ENCODE peak calls at places on chromosomes 11 and 22, in seven cellular contexts. One of them, this sample, is unnamed.

GRCh38 chr11:131674051-131674755 is 303.8 kb downstream of the NTM start:
- DNase-seq in fibroblast of the aortic adventitia: peak
- DNase-seq in heart right ventricle: peak
- DNase-seq in nephron progenitor cell: peak
- DNase-seq in AG09309: peak
- DNase-seq in K562: peak
- DNase-seq in cardiac muscle cell: peak
- DNase-seq in this sample: peak

GRCh38 chr11:64052938-64053622 is 17.3 kb downstream of the FLRT1 start:
- DNase-seq in fibroblast of the aortic adventitia: no peak
- DNase-seq in heart right ventricle: no peak
- DNase-seq in nephron progenitor cell: no peak
- DNase-seq in AG09309: no peak
- DNase-seq in K562: no peak
- DNase-seq in cardiac muscle cell: no peak
- DNase-seq in this sample: no peak

GRCh38 chr11:11524436-11525038 is 97.3 kb downstream of the GALNT18 start:
- DNase-seq in fibroblast of the aortic adventitia: peak
- DNase-seq in heart right ventricle: no peak
- DNase-seq in nephron progenitor cell: no peak
- DNase-seq in AG09309: no peak
- DNase-seq in K562: no peak
- DNase-seq in cardiac muscle cell: no peak
- DNase-seq in this sample: no peak

GRCh38 chr11:104624021-104624420 is 274.2 kb downstream of the CASP12 start:
- DNase-seq in fibroblast of the aortic adventitia: no peak
- DNase-seq in heart right ventricle: no peak
- DNase-seq in nephron progenitor cell: no peak
- DNase-seq in AG09309: no peak
- DNase-seq in K562: no peak
- DNase-seq in cardiac muscle cell: no peak
- DNase-seq in this sample: no peak

GRCh38 chr11:114392735-114393667 is 7.3 kb downstream of the C11orf71 start:
- DNase-seq in fibroblast of the aortic adventitia: no peak
- DNase-seq in heart right ventricle: no peak
- DNase-seq in nephron progenitor cell: no peak
- DNase-seq in AG09309: no peak
- DNase-seq in K562: no peak
- DNase-seq in cardiac muscle cell: no peak
- DNase-seq in this sample: no peak

GRCh38 chr22:17803871-17804270 is 29.6 kb upstream of the BID start:
- DNase-seq in fibroblast of the aortic adventitia: no peak
- DNase-seq in heart right ventricle: no peak
- DNase-seq in nephron progenitor cell: no peak
- DNase-seq in AG09309: no peak
- DNase-seq in K562: no peak
- DNase-seq in cardiac muscle cell: no peak
- DNase-seq in this sample: no peak

GRCh38 chr11:33859306-33859705 is 32.6 kb downstream of the LMO2 start:
- DNase-seq in fibroblast of the aortic adventitia: no peak
- DNase-seq in heart right ventricle: no peak
- DNase-seq in nephron progenitor cell: no peak
- DNase-seq in AG09309: no peak
- DNase-seq in K562: no peak
- DNase-seq in cardiac muscle cell: no peak
- DNase-seq in this sample: no peak

GRCh38 chr11:12079726-12080556 is 30.4 kb upstream of the MICAL2 start:
- DNase-seq in fibroblast of the aortic adventitia: peak
- DNase-seq in heart right ventricle: peak
- DNase-seq in nephron progenitor cell: no peak
- DNase-seq in AG09309: peak
- DNase-seq in K562: no peak
- DNase-seq in cardiac muscle cell: no peak
- DNase-seq in this sample: no peak

GRCh38 chr11:19512621-19513020 is 200.0 kb upstream of the NAV2 start:
- DNase-seq in fibroblast of the aortic adventitia: peak
- DNase-seq in heart right ventricle: no peak
- DNase-seq in nephron progenitor cell: no peak
- DNase-seq in AG09309: no peak
- DNase-seq in K562: no peak
- DNase-seq in cardiac muscle cell: no peak
- DNase-seq in this sample: no peak

GRCh38 chr11:66119348-66120133 is 49.5 kb downstream of the PACS1 start:
- DNase-seq in fibroblast of the aortic adventitia: peak
- DNase-seq in heart right ventricle: no peak
- DNase-seq in nephron progenitor cell: no peak
- DNase-seq in AG09309: no peak
- DNase-seq in K562: no peak
- DNase-seq in cardiac muscle cell: no peak
- DNase-seq in this sample: no peak

GRCh38 chr22:37623075-37624016 is 14.7 kb downstream of the GGA1 start:
- DNase-seq in fibroblast of the aortic adventitia: peak
- DNase-seq in heart right ventricle: peak
- DNase-seq in nephron progenitor cell: peak
- DNase-seq in AG09309: no peak
- DNase-seq in K562: peak
- DNase-seq in cardiac muscle cell: peak
- DNase-seq in this sample: peak

GRCh38 chr11:65156926-65157325 is 13.1 kb upstream of the SPDYC start:
- DNase-seq in fibroblast of the aortic adventitia: no peak
- DNase-seq in heart right ventricle: no peak
- DNase-seq in nephron progenitor cell: no peak
- DNase-seq in AG09309: no peak
- DNase-seq in K562: no peak
- DNase-seq in cardiac muscle cell: no peak
- DNase-seq in this sample: no peak

GRCh38 chr11:5807580-5807979 is 1.1 kb upstream of the OR52N2 start:
- DNase-seq in fibroblast of the aortic adventitia: no peak
- DNase-seq in heart right ventricle: no peak
- DNase-seq in nephron progenitor cell: no peak
- DNase-seq in AG09309: no peak
- DNase-seq in K562: no peak
- DNase-seq in cardiac muscle cell: peak
- DNase-seq in this sample: no peak

GRCh38 chr11:100151944-100152343 is 535.1 kb upstream of the ARHGAP42 start:
- DNase-seq in fibroblast of the aortic adventitia: no peak
- DNase-seq in heart right ventricle: no peak
- DNase-seq in nephron progenitor cell: no peak
- DNase-seq in AG09309: no peak
- DNase-seq in K562: no peak
- DNase-seq in cardiac muscle cell: no peak
- DNase-seq in this sample: no peak

GRCh38 chr22:26364066-26365015 is 64.7 kb upstream of the ASPHD2 start:
- DNase-seq in fibroblast of the aortic adventitia: peak
- DNase-seq in heart right ventricle: peak
- DNase-seq in nephron progenitor cell: peak
- DNase-seq in AG09309: peak
- DNase-seq in K562: peak
- DNase-seq in cardiac muscle cell: peak
- DNase-seq in this sample: peak

GRCh38 chr22:31947296-31947695 is 3.0 kb downstream of the YWHAH start:
- DNase-seq in fibroblast of the aortic adventitia: no peak
- DNase-seq in heart right ventricle: no peak
- DNase-seq in nephron progenitor cell: no peak
- DNase-seq in AG09309: no peak
- DNase-seq in K562: no peak
- DNase-seq in cardiac muscle cell: no peak
- DNase-seq in this sample: no peak

GRCh38 chr22:34702279-34702678 is 363.7 kb upstream of the ISX start:
- DNase-seq in fibroblast of the aortic adventitia: no peak
- DNase-seq in heart right ventricle: no peak
- DNase-seq in nephron progenitor cell: no peak
- DNase-seq in AG09309: no peak
- DNase-seq in K562: no peak
- DNase-seq in cardiac muscle cell: no peak
- DNase-seq in this sample: no peak

GRCh38 chr22:24951942-24952836 is at the start of gene KIAA1671:
- DNase-seq in fibroblast of the aortic adventitia: peak
- DNase-seq in heart right ventricle: peak
- DNase-seq in nephron progenitor cell: peak
- DNase-seq in AG09309: no peak
- DNase-seq in K562: peak
- DNase-seq in cardiac muscle cell: peak
- DNase-seq in this sample: peak

GRCh38 chr11:132962026-132962425 is 570.3 kb downstream of the OPCML start:
- DNase-seq in fibroblast of the aortic adventitia: peak
- DNase-seq in heart right ventricle: no peak
- DNase-seq in nephron progenitor cell: no peak
- DNase-seq in AG09309: peak
- DNase-seq in K562: no peak
- DNase-seq in cardiac muscle cell: no peak
- DNase-seq in this sample: no peak

GRCh38 chr11:11010624-11011127 is 152.8 kb upstream of the ZBED5 start:
- DNase-seq in fibroblast of the aortic adventitia: no peak
- DNase-seq in heart right ventricle: peak
- DNase-seq in nephron progenitor cell: peak
- DNase-seq in AG09309: no peak
- DNase-seq in K562: no peak
- DNase-seq in cardiac muscle cell: peak
- DNase-seq in this sample: peak

GRCh38 chr22:19041403-19042074 is 80.7 kb downstream of the DGCR2 start:
- DNase-seq in fibroblast of the aortic adventitia: no peak
- DNase-seq in heart right ventricle: no peak
- DNase-seq in nephron progenitor cell: no peak
- DNase-seq in AG09309: no peak
- DNase-seq in K562: no peak
- DNase-seq in cardiac muscle cell: no peak
- DNase-seq in this sample: no peak

GRCh38 chr22:23278883-23279675 is 98.8 kb downstream of the BCR start:
- DNase-seq in fibroblast of the aortic adventitia: peak
- DNase-seq in heart right ventricle: peak
- DNase-seq in nephron progenitor cell: no peak
- DNase-seq in AG09309: no peak
- DNase-seq in K562: peak
- DNase-seq in cardiac muscle cell: no peak
- DNase-seq in this sample: no peak

GRCh38 chr11:74546752-74547151 is 45.6 kb upstream of the POLD3 start:
- DNase-seq in fibroblast of the aortic adventitia: no peak
- DNase-seq in heart right ventricle: no peak
- DNase-seq in nephron progenitor cell: no peak
- DNase-seq in AG09309: no peak
- DNase-seq in K562: no peak
- DNase-seq in cardiac muscle cell: no peak
- DNase-seq in this sample: no peak

GRCh38 chr22:43622886-43623285 is 189.2 kb downstream of the EFCAB6 start:
- DNase-seq in fibroblast of the aortic adventitia: no peak
- DNase-seq in heart right ventricle: no peak
- DNase-seq in nephron progenitor cell: no peak
- DNase-seq in AG09309: no peak
- DNase-seq in K562: no peak
- DNase-seq in cardiac muscle cell: no peak
- DNase-seq in this sample: no peak

GRCh38 chr11:122910775-122911174 is 28.2 kb downstream of the JHY start:
- DNase-seq in fibroblast of the aortic adventitia: peak
- DNase-seq in heart right ventricle: no peak
- DNase-seq in nephron progenitor cell: no peak
- DNase-seq in AG09309: peak
- DNase-seq in K562: no peak
- DNase-seq in cardiac muscle cell: peak
- DNase-seq in this sample: no peak
- TF ChIP-seq CTCF in fibroblast of the aortic adventitia: peak
- TF ChIP-seq CTCF in heart right ventricle: peak
- TF ChIP-seq CTCF in nephron progenitor cell: peak
- TF ChIP-seq CTCF in AG09309: peak
- TF ChIP-seq CTCF in K562: peak
- TF ChIP-seq CTCF in cardiac muscle cell: peak
- TF ChIP-seq CTCF in this sample: no peak

DNA sequence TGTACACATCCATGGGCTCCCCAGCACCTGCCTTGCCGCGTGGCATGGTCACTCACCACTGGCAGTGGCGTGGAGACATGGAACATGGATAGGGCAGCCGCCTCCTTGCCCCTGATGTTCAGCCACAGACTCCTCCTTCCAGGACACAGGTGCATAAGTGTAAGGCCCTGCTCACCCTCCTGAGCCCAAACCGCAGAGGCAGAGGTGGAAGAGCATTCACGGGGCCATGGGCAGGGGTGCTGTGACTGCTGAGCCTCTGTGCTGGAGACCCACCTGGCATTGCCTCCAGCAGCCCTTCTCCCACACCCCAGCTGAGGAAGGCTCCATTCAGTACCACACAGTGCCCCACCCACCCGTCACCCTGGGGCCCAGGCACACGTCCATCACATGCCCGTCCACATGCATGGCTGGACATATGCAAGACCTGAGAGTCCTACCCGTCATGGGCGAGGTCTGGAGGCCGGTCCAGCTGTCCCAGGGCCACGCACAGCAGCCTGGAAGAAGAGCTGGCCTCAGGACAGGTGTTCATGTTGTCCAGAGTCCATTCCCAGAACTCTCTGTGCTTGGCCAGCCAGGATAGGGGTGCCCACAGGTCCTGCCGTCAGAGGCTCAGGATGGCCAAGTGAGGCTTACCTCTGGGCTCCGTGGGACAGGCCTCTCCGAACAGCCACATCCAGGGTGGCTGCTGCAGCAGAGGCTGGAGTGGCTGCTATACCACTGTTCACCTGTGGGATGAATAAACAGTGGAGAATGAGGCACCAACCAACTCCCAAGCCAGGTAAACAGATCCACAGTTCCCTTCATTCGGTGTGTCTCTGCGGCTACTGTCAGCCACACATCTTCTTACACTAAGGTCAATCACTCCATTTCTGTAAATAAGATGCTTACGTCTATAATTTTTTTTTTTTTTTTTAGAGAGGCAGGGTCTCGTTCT is 1.7 kb upstream of the TUBGCP6 start:
- DNase-seq in fibroblast of the aortic adventitia: no peak
- DNase-seq in heart right ventricle: no peak
- DNase-seq in nephron progenitor cell: no peak
- DNase-seq in AG09309: no peak
- DNase-seq in K562: no peak
- DNase-seq in cardiac muscle cell: no peak
- DNase-seq in this sample: no peak
- TF ChIP-seq CTCF in fibroblast of the aortic adventitia: no peak
- TF ChIP-seq CTCF in heart right ventricle: no peak
- TF ChIP-seq CTCF in nephron progenitor cell: no peak
- TF ChIP-seq CTCF in AG09309: no peak
- TF ChIP-seq CTCF in K562: no peak
- TF ChIP-seq CTCF in cardiac muscle cell: no peak
- TF ChIP-seq CTCF in this sample: peak

DNA sequence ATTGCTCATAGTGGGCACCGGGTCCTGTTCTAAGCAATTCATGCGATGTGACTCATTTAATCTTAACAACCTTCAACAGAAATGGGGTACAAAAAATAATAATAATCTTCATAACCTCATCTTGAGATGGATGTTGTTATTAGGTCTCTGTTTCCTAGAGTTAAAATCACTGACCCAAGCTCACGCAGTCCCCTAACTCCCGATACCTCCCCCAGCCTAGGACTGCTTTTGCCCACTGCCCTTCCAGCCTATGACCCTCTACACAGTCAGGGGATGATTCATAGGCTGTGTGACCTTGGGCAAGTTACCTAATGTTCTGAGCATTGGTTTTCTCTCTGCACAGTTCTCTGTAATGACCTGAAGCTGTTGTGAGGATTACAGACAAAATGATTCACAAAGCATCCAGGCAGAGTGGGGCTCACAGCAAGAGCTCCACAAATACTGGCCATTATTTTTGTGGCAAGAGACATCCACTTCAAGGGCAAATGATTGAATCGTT is 19.9 kb downstream of the MTFP1 start:
- DNase-seq in fibroblast of the aortic adventitia: no peak
- DNase-seq in heart right ventricle: no peak
- DNase-seq in nephron progenitor cell: no peak
- DNase-seq in AG09309: no peak
- DNase-seq in K562: no peak
- DNase-seq in cardiac muscle cell: no peak
- DNase-seq in this sample: no peak
- TF ChIP-seq CTCF in fibroblast of the aortic adventitia: no peak
- TF ChIP-seq CTCF in heart right ventricle: no peak
- TF ChIP-seq CTCF in nephron progenitor cell: no peak
- TF ChIP-seq CTCF in AG09309: no peak
- TF ChIP-seq CTCF in K562: no peak
- TF ChIP-seq CTCF in cardiac muscle cell: no peak
- TF ChIP-seq CTCF in this sample: peak

GRCh38 chr11:102940714-102941588 is 14.6 kb downstream of the MMP13 start:
- DNase-seq in fibroblast of the aortic adventitia: peak
- DNase-seq in heart right ventricle: no peak
- DNase-seq in nephron progenitor cell: peak
- DNase-seq in AG09309: no peak
- DNase-seq in K562: peak
- DNase-seq in cardiac muscle cell: peak
- DNase-seq in this sample: peak
- TF ChIP-seq CTCF in fibroblast of the aortic adventitia: peak
- TF ChIP-seq CTCF in heart right ventricle: peak
- TF ChIP-seq CTCF in nephron progenitor cell: peak
- TF ChIP-seq CTCF in AG09309: peak
- TF ChIP-seq CTCF in K562: peak
- TF ChIP-seq CTCF in cardiac muscle cell: peak
- TF ChIP-seq CTCF in this sample: peak

This sample was measured in endothelial cell.